ENCODE peak calls at places on chromosomes 5 and 9, in six cellular contexts. T is H9, U is neuronal stem cell, I is IMR-90, O is H1, J is mesenchymal stem cell. H is an unnamed sample.

GRCh38 chr5:93343570-93343969 is 237.4 kb downstream of the NR2F1-AS1 start:
- DNase-seq in T (no peak), U (no peak), I (peak; percentile 84), O (no peak), J (no peak), H (no peak)

GRCh38 chr5:151126199-151126645 is 31.4 kb downstream of the ANXA6 start:
- DNase-seq in T (peak; percentile 79), U (peak; percentile 78), I (peak; percentile 51), O (peak; percentile 85), J (peak; percentile 77), H (peak; percentile 84)

GRCh38 chr9:29456940-29457339 is 1883.7 kb upstream of the C9orf72 start:
- DNase-seq in T (no peak), U (no peak), I (no peak), O (no peak), J (peak; percentile 11), H (no peak)

GRCh38 chr5:91229031-91229623 is 154.0 kb downstream of the ARRDC3 start:
- DNase-seq in T (no peak), U (no peak), I (peak; percentile 10), O (no peak), J (no peak), H (no peak)

GRCh38 chr5:59548807-59549357 is 344.6 kb downstream of the PDE4D start:
- DNase-seq in T (no peak), U (no peak), I (no peak), O (no peak), J (no peak), H (no peak)

GRCh38 chr5:76789991-76790571 is 28.7 kb upstream of the F2RL1 start:
- DNase-seq in T (no peak), U (no peak), I (peak; percentile 85), O (no peak), J (no peak), H (no peak)

GRCh38 chr5:143322931-143323330 is 80.6 kb downstream of the NR3C1 start:
- DNase-seq in T (no peak), U (no peak), I (peak; percentile 48), O (no peak), J (no peak), H (peak; percentile 36)

GRCh38 chr9:98484218-98484617 is 224.5 kb downstream of the GABBR2 start:
- DNase-seq in T (no peak), U (no peak), I (peak; percentile 54), O (no peak), J (no peak), H (no peak)

GRCh38 chr9:105059260-105059659 is 131.3 kb upstream of the ABCA1 start:
- DNase-seq in T (no peak), U (no peak), I (no peak), O (no peak), J (no peak), H (no peak)

GRCh38 chr5:75052461-75053285 is at the start of gene GCNT4:
- DNase-seq in T (peak; percentile 51), U (peak; percentile 51), I (peak; percentile 36), O (peak; percentile 69), J (peak; percentile 68), H (peak; percentile 51)

GRCh38 chr5:1105350-1106265 is 6.3 kb downstream of the SLC12A7 start:
- DNase-seq in T (no peak), U (no peak), I (no peak), O (no peak), J (no peak), H (no peak)

GRCh38 chr5:115601709-115602584 is at the start of gene TICAM2:
- DNase-seq in T (peak; percentile 67), U (peak; percentile 47), I (peak; percentile 67), O (peak; percentile 80), J (peak; percentile 67), H (peak; percentile 9)

GRCh38 chr5:155727512-155728145 is 599.3 kb upstream of the SGCD start:
- DNase-seq in T (peak; percentile 42), U (peak; percentile 4), I (no peak), O (peak; percentile 63), J (no peak), H (no peak)

GRCh38 chr5:172905346-172905756 is 53.9 kb upstream of the RPL26L1 start:
- DNase-seq in T (no peak), U (no peak), I (no peak), O (no peak), J (no peak), H (no peak)

GRCh38 chr5:172905771-172906170 is 53.5 kb upstream of the RPL26L1 start:
- DNase-seq in T (peak; percentile 47), U (no peak), I (no peak), O (no peak), J (no peak), H (peak; percentile 66)

GRCh38 chr5:172906436-172906835 is 52.8 kb upstream of the RPL26L1 start:
- DNase-seq in T (no peak), U (no peak), I (peak; percentile 80), O (no peak), J (peak; percentile 87), H (peak; percentile 43)

GRCh38 chr5:172907657-172908056 is 51.6 kb upstream of the RPL26L1 start:
- DNase-seq in T (no peak), U (no peak), I (no peak), O (no peak), J (no peak), H (no peak)

GRCh38 chr5:172906888-172907287 is 52.3 kb upstream of the RPL26L1 start:
- DNase-seq in T (no peak), U (no peak), I (no peak), O (no peak), J (no peak), H (no peak)
- H3K14ac ChIP-seq in T (no peak overlapping the region), U (no peak overlapping the region), I (peak overlapping the region; percentile 72), O (no peak overlapping the region), J (peak overlapping the region; percentile 93), H (peak overlapping the region; percentile 33)

GRCh38 chr5:3091040-3091774 is 339.7 kb upstream of the IRX2 start:
- DNase-seq in T (no peak), U (no peak), I (no peak), O (no peak), J (no peak), H (no peak)
- H3K14ac ChIP-seq in T (no peak overlapping the region), U (no peak overlapping the region), I (no peak overlapping the region), O (no peak overlapping the region), J (no peak overlapping the region), H (no peak overlapping the region)

DNA sequence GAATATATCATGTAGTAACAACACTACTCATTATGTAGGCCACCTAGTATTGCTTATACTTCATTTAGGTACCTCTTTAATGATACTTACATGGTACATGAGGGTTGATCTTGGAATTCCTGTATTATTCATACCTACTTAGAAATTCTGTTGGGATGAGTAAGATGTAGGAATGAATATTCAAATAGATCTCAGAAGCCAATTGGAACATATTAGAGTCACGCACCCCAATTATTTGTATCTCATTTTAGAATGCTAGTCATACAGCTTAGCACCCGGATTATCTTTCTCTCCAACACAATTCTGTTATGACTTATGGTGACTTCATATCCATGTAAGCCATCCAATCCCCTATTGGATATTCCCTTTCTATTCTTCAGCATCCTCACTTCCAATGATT is 106.7 kb upstream of the SH3GL2 start:
- DNase-seq in T (no peak), U (no peak), I (peak; percentile 36), O (no peak), J (no peak), H (no peak)
- H3K14ac ChIP-seq in T (no peak overlapping the region), U (no peak overlapping the region), I (no peak overlapping the region), O (no peak overlapping the region), J (no peak overlapping the region), H (no peak overlapping the region)

GRCh38 chr5:109819878-109820277 is 130.2 kb downstream of the MAN2A1 start:
- DNase-seq in T (no peak), U (no peak), I (no peak), O (no peak), J (no peak), H (no peak)

GRCh38 chr5:109826426-109826825 is 136.7 kb downstream of the MAN2A1 start:
- DNase-seq in T (no peak), U (no peak), I (peak; percentile 55), O (no peak), J (no peak), H (peak; percentile 65)

GRCh38 chr5:109825450-109825849 is 135.7 kb downstream of the MAN2A1 start:
- DNase-seq in T (no peak), U (no peak), I (peak; percentile 43), O (no peak), J (peak; percentile 38), H (no peak)

GRCh38 chr5:109829331-109829730 is 139.6 kb downstream of the MAN2A1 start:
- DNase-seq in T (no peak), U (no peak), I (peak; percentile 5), O (no peak), J (no peak), H (no peak)

DNA sequence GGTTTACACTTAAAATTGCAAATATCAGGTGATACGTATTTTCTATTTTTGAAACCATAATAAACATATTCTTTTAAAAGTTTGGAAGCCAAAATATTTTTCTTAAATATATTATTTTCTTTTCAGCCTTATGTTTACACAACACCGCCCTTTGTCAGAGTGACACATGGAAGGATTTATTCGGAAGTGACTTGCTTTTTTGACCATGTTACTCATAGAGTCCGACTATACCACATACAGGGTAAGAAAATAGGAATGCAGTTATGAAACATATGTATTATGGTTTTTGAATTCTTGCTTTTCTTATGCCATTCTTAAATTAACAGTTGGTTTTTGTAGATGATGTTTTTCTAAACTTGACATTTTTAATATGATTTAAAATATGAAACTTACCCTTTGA is 133.9 kb downstream of the MAN2A1 start:
- DNase-seq in T (no peak), U (no peak), I (peak; percentile 67), O (no peak), J (no peak), H (no peak)
- H3K14ac ChIP-seq in T (no peak overlapping the region), U (no peak overlapping the region), I (no peak overlapping the region), O (no peak overlapping the region), J (no peak overlapping the region), H (no peak overlapping the region)

H was measured in trophoblast cell.